ENCODE peak calls at places on chromosomes 7 and 10, in ten cellular contexts. S, F, J, Q, Z, R, P, H, L and U are unnamed samples.

GRCh38 chr7:42144253-42145002 is 92.6 kb downstream of the GLI3 start:
- DNase-seq in S (no peak), F (no peak), J (no peak), Q (peak), Z (no peak), R (no peak), P (no peak), H (no peak), L (peak), U (no peak)

GRCh38 chr10:131448883-131449282 is 137.4 kb upstream of the TCERG1L start:
- DNase-seq in S (no peak), F (peak), J (peak), Q (no peak), Z (no peak), R (no peak), P (no peak), H (no peak), L (no peak), U (no peak)

GRCh38 chr10:121771957-121772356 is 155.9 kb downstream of the ATE1 start:
- DNase-seq in S (no peak), F (no peak), J (no peak), Q (peak), Z (no peak), R (no peak), P (no peak), H (no peak), L (no peak), U (no peak)

GRCh38 chr10:132688580-132689420 is 97.1 kb downstream of the NKX6-2 start:
- DNase-seq in S (no peak), F (peak), J (peak), Q (no peak), Z (no peak), R (no peak), P (no peak), H (no peak), L (no peak), U (peak)

GRCh38 chr7:98165827-98166667 is 45.2 kb upstream of the BHLHA15 start:
- DNase-seq in S (peak), F (peak), J (no peak), Q (no peak), Z (no peak), R (peak), P (no peak), H (peak), L (no peak), U (peak)

GRCh38 chr10:12377891-12378290 is 28.5 kb downstream of the CAMK1D start:
- DNase-seq in S (no peak), F (no peak), J (no peak), Q (no peak), Z (no peak), R (no peak), P (no peak), H (no peak), L (no peak), U (no peak)

GRCh38 chr7:47709051-47709450 is 127.1 kb upstream of the TNS3 start:
- DNase-seq in S (no peak), F (no peak), J (no peak), Q (no peak), Z (no peak), R (no peak), P (no peak), H (no peak), L (no peak), U (no peak)

GRCh38 chr10:60140681-60141632 is 234.6 kb upstream of the CCDC6 start:
- DNase-seq in S (peak), F (no peak), J (no peak), Q (no peak), Z (no peak), R (peak), P (no peak), H (no peak), L (peak), U (no peak)

GRCh38 chr7:141436676-141437075 is 114.5 kb upstream of the AGK start:
- DNase-seq in S (peak), F (no peak), J (no peak), Q (no peak), Z (no peak), R (peak), P (no peak), H (no peak), L (no peak), U (no peak)

GRCh38 chr10:132225849-132226205 is 39.1 kb downstream of the DPYSL4 start:
- DNase-seq in S (no peak), F (peak), J (no peak), Q (no peak), Z (no peak), R (no peak), P (no peak), H (no peak), L (no peak), U (no peak)

GRCh38 chr7:130971297-130971696 is 237.3 kb upstream of the KLF14 start:
- DNase-seq in S (no peak), F (no peak), J (no peak), Q (no peak), Z (no peak), R (no peak), P (no peak), H (no peak), L (no peak), U (no peak)

GRCh38 chr10:110820321-110820814 is 51.4 kb upstream of the PDCD4 start:
- DNase-seq in S (no peak), F (no peak), J (no peak), Q (no peak), Z (no peak), R (no peak), P (no peak), H (no peak), L (no peak), U (peak)

GRCh38 chr7:83289396-83289993 is 126.8 kb upstream of the PCLO start:
- DNase-seq in S (no peak), F (no peak), J (no peak), Q (no peak), Z (no peak), R (no peak), P (no peak), H (no peak), L (no peak), U (no peak)

GRCh38 chr7:36515847-36516246 is 126.2 kb downstream of the ANLN start:
- DNase-seq in S (no peak), F (no peak), J (no peak), Q (no peak), Z (no peak), R (no peak), P (no peak), H (no peak), L (no peak), U (no peak)

GRCh38 chr7:144018065-144018464 is 17.9 kb downstream of the OR6B1 start:
- DNase-seq in S (no peak), F (no peak), J (no peak), Q (no peak), Z (no peak), R (no peak), P (no peak), H (no peak), L (no peak), U (no peak)

GRCh38 chr7:105015631-105015965 is 1.6 kb downstream of the KMT2E start:
- DNase-seq in S (no peak), F (no peak), J (no peak), Q (no peak), Z (no peak), R (peak), P (no peak), H (no peak), L (no peak), U (no peak)

GRCh38 chr7:30285067-30285530 is 702 bp downstream of the ZNRF2 start:
- DNase-seq in S (no peak), F (peak), J (no peak), Q (no peak), Z (no peak), R (peak), P (no peak), H (peak), L (no peak), U (peak)

GRCh38 chr10:4291995-4292394 is 507.0 kb upstream of the KLF6 start:
- DNase-seq in S (no peak), F (no peak), J (no peak), Q (no peak), Z (peak), R (no peak), P (no peak), H (no peak), L (no peak), U (no peak)